ENCODE peak calls at places on chromosomes 1 and 21, in five cellular contexts. O is endodermal cell, T is MM.1S, C is IMR-90, G is colonic mucosa. Z is an unnamed sample.

GRCh38 chr1:37533317-37534093 is 18.9 kb upstream of the MEAF6 start:
- DNase-seq in C (no peak), G (no peak), T (no peak), O (no peak), Z (no peak)

GRCh38 chr1:188903241-188903640 is 1574.4 kb downstream of the BRINP3 start:
- DNase-seq in G (no peak), O (no peak), T (no peak), C (no peak), Z (no peak)

GRCh38 chr1:171762143-171762563 is 19.3 kb upstream of the METTL13 start:
- DNase-seq in T (no peak), G (no peak), O (no peak), C (no peak), Z (no peak)

GRCh38 chr21:17451364-17451869 is 61.4 kb upstream of the CXADR start:
- DNase-seq in O (no peak), C (peak), G (peak), T (no peak), Z (no peak)

GRCh38 chr21:10273196-10273595 is 248.2 kb upstream of the TPTE start:
- DNase-seq in T (no peak), G (no peak), O (no peak), C (no peak), Z (no peak)

GRCh38 chr1:68213843-68214242 is 18.5 kb downstream of the WLS start:
- DNase-seq in O (no peak), C (peak), T (no peak), G (peak), Z (no peak)

GRCh38 chr1:61110587-61110986 is 28.2 kb downstream of the NFIA start:
- DNase-seq in O (no peak), G (no peak), T (no peak), C (no peak), Z (no peak)

GRCh38 chr21:37061926-37062591 is 10.8 kb downstream of the PIGP start:
- DNase-seq in C (no peak), G (no peak), T (no peak), O (no peak), Z (no peak)

GRCh38 chr1:91804546-91805023 is 81.4 kb downstream of the TGFBR3 start:
- DNase-seq in O (no peak), T (no peak), G (no peak), C (no peak), Z (peak)
- H3K9ac ChIP-seq in O (no peak), T (no peak), G (no peak), C (no peak), Z (no peak)

DNA sequence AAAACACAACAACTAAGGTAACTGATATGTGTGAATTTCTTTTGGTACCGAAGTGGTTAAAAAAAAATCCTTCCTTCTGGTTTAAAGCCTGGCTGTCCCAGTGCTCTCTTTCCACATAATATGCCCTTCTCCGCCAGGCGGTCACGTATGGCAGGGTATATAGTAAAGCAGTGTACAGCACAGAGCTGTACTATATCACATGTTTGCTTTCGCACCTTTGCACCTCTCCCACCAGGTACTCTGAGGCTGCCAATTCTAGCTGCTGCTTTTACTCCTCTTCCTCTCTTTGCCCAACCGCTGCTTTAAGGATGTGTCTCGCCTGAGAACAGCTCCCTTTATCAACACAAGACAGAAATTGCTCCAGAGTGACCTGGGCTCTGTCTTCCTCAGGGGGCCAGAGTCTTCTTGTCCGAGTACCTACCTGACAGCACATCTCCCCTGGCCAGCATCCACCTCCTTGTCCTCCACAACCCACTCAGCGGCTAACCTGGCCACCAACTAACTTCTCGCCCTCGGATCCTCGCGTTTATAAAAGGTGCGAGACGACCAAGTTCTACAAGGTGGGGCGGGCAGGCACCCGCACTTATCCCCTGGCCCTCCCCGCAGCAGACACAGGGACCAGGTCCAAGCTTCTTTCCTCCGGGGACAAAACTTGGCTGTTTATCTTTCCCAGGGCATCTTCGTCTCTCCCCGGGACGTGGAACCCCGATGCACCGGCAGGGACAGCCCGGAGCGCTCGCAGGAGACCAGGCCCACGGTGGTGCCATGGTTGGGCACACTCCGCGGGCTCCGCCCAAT is 1.6 kb downstream of the COLGALT2 start:
- DNase-seq in T (no peak), G (no peak), C (no peak), O (no peak), Z (no peak)
- H3K27ac ChIP-seq in T (no peak), G (no peak), C (no peak), O (no peak), Z (no peak)

GRCh38 chr21:33950425-33951079 is 34.9 kb upstream of the ATP5PO start:
- DNase-seq in T (no peak), C (no peak), G (no peak), O (no peak), Z (no peak)

GRCh38 chr21:33954395-33954794 is 38.8 kb upstream of the ATP5PO start:
- DNase-seq in G (no peak), T (no peak), C (no peak), O (no peak), Z (no peak)

GRCh38 chr21:33949516-33950424 is 34.2 kb upstream of the ATP5PO start:
- DNase-seq in C (no peak), G (no peak), O (no peak), T (peak), Z (peak)

GRCh38 chr21:33948951-33949444 is 33.4 kb upstream of the ATP5PO start:
- DNase-seq in O (peak), T (no peak), G (no peak), C (no peak), Z (no peak)

DNA sequence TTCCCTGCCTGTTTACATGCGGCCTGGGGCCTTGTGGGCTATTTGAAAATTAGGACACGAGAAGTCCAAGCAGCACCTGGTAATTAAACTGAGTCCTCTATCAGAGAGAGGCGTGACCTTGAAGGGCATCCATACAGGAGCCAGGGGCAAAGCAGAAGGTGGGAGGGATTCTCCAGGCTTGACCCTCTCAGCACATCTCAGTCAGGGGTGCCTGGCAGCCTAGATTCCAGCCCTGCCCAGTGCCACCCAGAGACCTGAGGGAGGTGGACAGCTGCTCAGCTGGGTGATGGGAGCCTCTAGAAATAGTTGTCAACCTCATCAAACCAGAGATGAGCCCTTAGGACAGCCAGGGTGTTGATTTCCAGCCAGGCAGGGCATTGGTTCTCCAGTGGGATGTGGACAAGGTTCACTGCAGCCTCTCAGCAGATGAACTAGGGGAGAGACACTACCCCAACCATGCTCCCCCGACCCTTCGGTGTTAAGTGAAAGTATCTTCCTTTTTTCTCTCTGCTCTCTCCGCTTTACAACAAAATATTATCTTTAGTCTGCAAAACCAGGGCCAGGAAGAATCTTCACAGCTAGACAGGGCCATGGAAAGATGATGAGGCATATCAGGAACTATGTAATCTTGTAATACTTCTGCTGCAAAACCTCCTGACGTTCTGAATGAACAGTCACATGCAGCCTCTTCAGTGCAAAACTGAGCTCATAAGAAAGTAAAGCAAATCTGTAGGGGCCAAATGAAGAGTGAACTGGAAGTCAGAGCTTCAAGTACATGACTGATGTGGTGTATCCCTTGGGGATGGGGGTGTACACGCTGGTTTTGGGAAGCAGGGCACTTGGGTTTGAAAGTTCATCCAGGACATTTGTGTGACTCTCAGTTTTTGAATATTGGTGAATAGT is 35.9 kb upstream of the ATP5PO start:
- DNase-seq in G (no peak), T (no peak), C (peak), O (no peak), Z (no peak)
- H3K9ac ChIP-seq in G (no peak), T (no peak), C (peak), O (no peak), Z (no peak)

DNA sequence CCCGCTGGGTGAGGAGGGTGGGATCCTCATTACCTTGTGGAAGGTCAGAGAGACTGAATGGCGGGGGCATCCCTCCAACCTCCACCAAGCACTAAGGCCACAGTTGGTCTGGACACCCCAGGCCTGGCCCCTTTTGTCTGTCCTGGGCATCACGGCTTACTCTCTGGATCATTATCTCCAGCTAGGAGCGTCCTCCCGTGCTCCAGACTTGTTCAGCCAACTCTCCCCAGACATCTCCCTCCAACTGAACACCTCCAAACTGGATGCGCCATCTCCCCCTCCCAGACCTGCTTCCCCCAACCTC is 7.3 kb upstream of the GJB5 start:
- DNase-seq in G (no peak), O (peak), T (no peak), C (no peak), Z (no peak)
- H3K27ac ChIP-seq in G (no peak), O (no peak), T (no peak), C (no peak), Z (no peak)

GRCh38 chr1:39282537-39283216 is 78.2 kb downstream of the MACF1 start:
- DNase-seq in C (peak), T (no peak), O (no peak), G (no peak), Z (no peak)
- H3K9ac ChIP-seq in C (no peak), T (no peak), O (no peak), G (no peak), Z (no peak)

GRCh38 chr1:207833956-207834660 is 76.8 kb downstream of the CD34 start:
- DNase-seq in G (no peak), C (no peak), O (no peak), T (no peak), Z (no peak)
- H3K27ac ChIP-seq in G (no peak), C (no peak), O (no peak), T (no peak), Z (peak)

DNA sequence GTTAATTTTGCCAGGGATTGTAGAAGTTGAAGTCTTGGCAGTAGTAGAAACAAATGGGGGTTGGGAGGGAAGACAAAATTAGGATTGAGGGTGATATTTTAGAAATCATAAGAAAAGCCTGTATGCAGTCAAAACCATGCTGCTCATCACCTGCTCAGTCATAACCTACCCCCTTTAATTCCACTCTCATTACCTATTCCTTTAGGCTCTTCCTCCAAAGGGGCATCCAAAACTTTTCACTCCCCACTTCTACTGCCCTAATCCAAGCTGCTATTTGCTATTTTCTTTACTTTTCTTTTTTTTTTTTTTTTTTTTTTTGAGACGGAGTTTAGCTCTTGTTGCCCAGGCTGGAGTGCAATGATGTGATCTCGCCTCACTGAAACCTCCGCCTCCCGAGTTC is 11.5 kb downstream of the H3-3A start:
- DNase-seq in T (no peak), O (no peak), C (no peak), G (no peak), Z (no peak)
- H3K9ac ChIP-seq in T (no peak), O (no peak), C (no peak), G (no peak), Z (no peak)

GRCh38 chr1:178575611-178576331 is 62.9 kb downstream of the TEX35 start:
- DNase-seq in C (peak), G (no peak), O (no peak), T (no peak), Z (no peak)

GRCh38 chr1:178573330-178573729 is 60.4 kb downstream of the TEX35 start:
- DNase-seq in C (no peak), O (no peak), G (no peak), T (no peak), Z (no peak)

GRCh38 chr1:178572604-178573003 is 59.7 kb downstream of the TEX35 start:
- DNase-seq in G (no peak), O (no peak), C (no peak), T (peak), Z (no peak)

GRCh38 chr1:178576841-178577240 is 63.9 kb downstream of the TEX35 start:
- DNase-seq in O (no peak), G (no peak), T (no peak), C (no peak), Z (no peak)

DNA sequence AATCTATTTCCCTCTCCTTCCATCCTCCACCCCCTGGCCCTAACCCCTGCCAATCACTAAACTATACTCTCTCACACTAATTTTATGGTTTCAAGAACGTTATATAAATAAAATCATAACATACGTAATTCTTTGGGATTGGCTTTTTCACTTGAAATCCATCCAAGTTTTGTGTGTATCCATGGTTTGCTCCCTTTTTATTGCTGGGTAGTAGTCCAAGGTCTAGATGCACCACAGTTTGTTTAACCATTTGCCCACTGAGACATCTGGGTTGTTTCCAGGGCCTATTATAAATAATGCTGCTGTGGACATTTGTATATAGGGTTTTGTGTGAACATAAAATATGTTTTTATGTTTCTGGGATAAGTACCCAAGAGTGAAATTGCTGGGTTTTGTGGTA is 61.4 kb downstream of the TEX35 start:
- DNase-seq in T (no peak), C (no peak), G (peak), O (no peak), Z (no peak)
- H3K27ac ChIP-seq in T (no peak), C (no peak), G (no peak), O (no peak), Z (no peak)

GRCh38 chr1:30718636-30719405 is 4.6 kb downstream of the MATN1 start:
- DNase-seq in T (peak), O (peak), G (peak), C (peak), Z (peak)
- H3K9ac ChIP-seq in T (peak), O (peak), G (peak), C (peak), Z (peak)

GRCh38 chr1:24301395-24302175 is 17.6 kb upstream of the GRHL3 start:
- DNase-seq in C (no peak), O (no peak), G (no peak), T (no peak), Z (no peak)

GRCh38 chr1:24302209-24302611 is 16.9 kb upstream of the GRHL3 start:
- DNase-seq in O (no peak), T (no peak), C (no peak), G (no peak), Z (no peak)

GRCh38 chr1:24299901-24300300 is 19.3 kb upstream of the GRHL3 start:
- DNase-seq in C (no peak), T (no peak), G (no peak), O (no peak), Z (no peak)

GRCh38 chr1:24298606-24299005 is 20.6 kb upstream of the GRHL3 start:
- DNase-seq in O (no peak), C (no peak), T (no peak), G (no peak), Z (no peak)

GRCh38 chr1:24300971-24301370 is 18.2 kb upstream of the GRHL3 start:
- DNase-seq in G (no peak), O (no peak), C (no peak), T (no peak), Z (no peak)
- H3K27ac ChIP-seq in G (no peak), O (no peak), C (no peak), T (no peak), Z (no peak)